ENCODE peak calls at places on chromosomes 11 and 22, in ten cellular contexts. C is nephron progenitor cell; M is endothelial cell; Q is K562; J is osteocyte; L is CD4-positive, alpha-beta T cell; S is ovary; F is AG09309; B is GM13976; G is dorsolateral prefrontal cortex. E is an unnamed sample.

GRCh38 chr11:115330693-115331482 is 173.3 kb downstream of the CADM1 start:
- DNase-seq in J (no peak), Q (no peak), M (no peak), F (no peak), G (no peak), L (no peak), S (no peak), B (no peak), C (no peak), E (no peak)

GRCh38 chr11:44894217-44894617 is 56.5 kb downstream of the TP53I11 start:
- DNase-seq in M (peak), F (no peak), G (peak), C (peak), L (peak), B (peak), J (peak), Q (peak), S (peak), E (peak)

GRCh38 chr11:128937480-128937879 is 5.2 kb downstream of the TP53AIP1 start:
- DNase-seq in Q (no peak), S (no peak), J (no peak), M (no peak), G (no peak), B (no peak), F (no peak), L (no peak), C (no peak), E (no peak)

GRCh38 chr11:96338910-96339703 is 3.9 kb downstream of the MAML2 start:
- DNase-seq in S (peak), Q (no peak), B (peak), M (no peak), G (peak), L (no peak), F (no peak), C (no peak), J (no peak), E (peak)

GRCh38 chr11:102476812-102477211 is 24.2 kb upstream of the TMEM123 start:
- DNase-seq in L (no peak), Q (peak), J (peak), M (peak), F (no peak), C (no peak), S (no peak), B (no peak), G (no peak), E (no peak)

GRCh38 chr11:72024073-72024749 is 25.5 kb downstream of the IL18BP start:
- DNase-seq in Q (no peak), S (no peak), C (no peak), M (no peak), F (no peak), G (no peak), J (no peak), L (no peak), B (no peak), E (no peak)

GRCh38 chr11:130201026-130201425 is 41.4 kb downstream of the ST14 start:
- DNase-seq in Q (no peak), B (no peak), L (no peak), C (no peak), F (no peak), J (no peak), S (no peak), M (no peak), G (no peak), E (no peak)

GRCh38 chr22:24423519-24424000 is 3.8 kb upstream of the ADORA2A start:
- DNase-seq in S (peak), J (peak), F (no peak), M (peak), B (peak), Q (peak), G (no peak), C (peak), L (peak), E (peak)

GRCh38 chr11:34308821-34309585 is 48.8 kb downstream of the ABTB2 start:
- DNase-seq in C (no peak), L (no peak), J (no peak), F (peak), S (no peak), B (no peak), G (no peak), Q (no peak), M (no peak), E (no peak)

GRCh38 chr11:132973686-132974085 is 558.6 kb downstream of the OPCML start:
- DNase-seq in F (no peak), Q (no peak), B (no peak), C (no peak), M (no peak), L (no peak), S (no peak), G (no peak), J (peak), E (no peak)

GRCh38 chr11:62088331-62088933 is 35.4 kb upstream of the INCENP start:
- DNase-seq in Q (no peak), G (no peak), C (no peak), S (no peak), J (no peak), B (no peak), F (no peak), L (no peak), M (no peak), E (no peak)

GRCh38 chr11:79174045-79175008 is 266.5 kb downstream of the TENM4 start:
- DNase-seq in B (no peak), C (no peak), G (no peak), S (peak), J (no peak), F (no peak), M (no peak), Q (no peak), L (no peak), E (no peak)

GRCh38 chr11:30447246-30447645 is 124.3 kb downstream of the ARL14EP start:
- DNase-seq in L (no peak), C (peak), M (no peak), F (no peak), Q (no peak), G (no peak), B (no peak), J (no peak), S (no peak), E (no peak)

GRCh38 chr22:28230682-28231081 is 311.6 kb upstream of the PITPNB start:
- DNase-seq in G (no peak), L (no peak), C (no peak), M (no peak), B (no peak), J (no peak), F (no peak), S (no peak), Q (no peak), E (no peak)

GRCh38 chr11:70272009-70272408 is 1.5 kb downstream of the PPFIA1 start:
- DNase-seq in Q (no peak), S (no peak), F (no peak), L (no peak), C (no peak), J (no peak), G (no peak), B (no peak), M (no peak), E (no peak)

GRCh38 chr11:70271635-70271953 is 1.1 kb downstream of the PPFIA1 start:
- DNase-seq in S (no peak), M (no peak), Q (no peak), C (no peak), L (no peak), J (no peak), G (no peak), B (no peak), F (no peak), E (no peak)

GRCh38 chr11:70268526-70268925 is 2.0 kb upstream of the PPFIA1 start:
- DNase-seq in L (no peak), C (no peak), B (no peak), M (no peak), G (no peak), S (no peak), J (no peak), Q (no peak), F (no peak), E (no peak)

GRCh38 chr11:70270104-70270876 is at the start of gene PPFIA1:
- DNase-seq in L (peak), C (peak), S (peak), B (peak), F (peak), M (peak), Q (peak), G (peak), J (peak), E (peak)

DNA sequence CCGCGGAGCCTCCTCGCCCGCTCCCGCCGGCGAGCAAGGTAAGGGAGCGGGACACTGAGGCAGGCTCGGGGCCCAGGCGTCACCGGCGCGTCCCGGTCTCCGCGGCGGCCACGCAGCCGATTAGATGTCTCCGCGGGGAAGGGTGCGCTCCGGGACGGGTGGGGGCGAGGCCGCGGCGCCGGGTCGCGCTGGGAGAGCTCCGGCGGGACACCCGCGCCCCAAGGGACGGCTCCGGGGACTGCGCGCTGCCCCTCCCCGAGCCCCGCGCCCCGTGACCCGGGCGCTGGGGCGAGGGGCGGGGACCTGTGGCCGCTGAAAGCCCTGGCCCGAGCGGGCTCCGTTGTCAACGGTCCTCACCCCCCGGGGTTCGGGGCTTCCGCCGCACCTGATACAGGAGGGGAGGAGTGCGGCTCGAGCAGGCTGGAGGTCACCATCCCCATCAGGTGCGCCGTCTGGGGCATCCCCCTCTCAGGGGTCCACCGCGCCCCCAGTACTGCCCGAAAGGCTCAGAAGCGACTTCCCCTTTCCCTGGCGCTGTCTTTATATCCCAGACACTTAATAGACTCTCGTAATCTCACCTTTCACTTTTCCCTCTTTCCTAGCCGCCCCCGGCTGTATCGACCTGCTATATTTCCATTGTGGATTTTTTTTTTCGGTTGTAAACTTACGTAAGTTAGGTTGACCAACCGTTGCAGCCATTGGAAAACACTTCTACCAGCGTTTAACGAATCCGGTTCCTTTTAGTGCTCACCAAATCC is 566 bp downstream of the PPFIA1 start:
- DNase-seq in S (peak), C (peak), L (peak), J (no peak), G (no peak), M (peak), B (peak), Q (peak), F (peak), E (peak)
- TF ChIP-seq CTCF in S (peak), C (no peak), L (no peak), J (peak), G (no peak), M (no peak), B (no peak), Q (no peak), F (no peak), E (no peak)

GRCh38 chr22:31036671-31037550 is 44.2 kb upstream of the SMTN start:
- DNase-seq in G (no peak), L (no peak), C (no peak), F (peak), B (no peak), M (no peak), Q (no peak), J (no peak), S (peak), E (no peak)
- TF ChIP-seq CTCF in G (no peak), L (no peak), C (no peak), F (peak), B (no peak), M (no peak), Q (no peak), J (no peak), S (no peak), E (no peak)

GRCh38 chr22:19705181-19705934 is 8.9 kb upstream of the SEPTIN5 start:
- DNase-seq in F (no peak), M (no peak), B (no peak), Q (peak), S (no peak), J (no peak), L (no peak), C (no peak), G (no peak), E (no peak)
- TF ChIP-seq CTCF in F (no peak), M (no peak), B (no peak), Q (peak), S (no peak), J (peak), L (no peak), C (peak), G (no peak), E (no peak)

GRCh38 chr11:122294041-122294440 is 178.0 kb upstream of the BLID start:
- DNase-seq in B (no peak), M (no peak), F (no peak), S (no peak), C (no peak), Q (no peak), J (no peak), L (no peak), G (no peak), E (no peak)

DNA sequence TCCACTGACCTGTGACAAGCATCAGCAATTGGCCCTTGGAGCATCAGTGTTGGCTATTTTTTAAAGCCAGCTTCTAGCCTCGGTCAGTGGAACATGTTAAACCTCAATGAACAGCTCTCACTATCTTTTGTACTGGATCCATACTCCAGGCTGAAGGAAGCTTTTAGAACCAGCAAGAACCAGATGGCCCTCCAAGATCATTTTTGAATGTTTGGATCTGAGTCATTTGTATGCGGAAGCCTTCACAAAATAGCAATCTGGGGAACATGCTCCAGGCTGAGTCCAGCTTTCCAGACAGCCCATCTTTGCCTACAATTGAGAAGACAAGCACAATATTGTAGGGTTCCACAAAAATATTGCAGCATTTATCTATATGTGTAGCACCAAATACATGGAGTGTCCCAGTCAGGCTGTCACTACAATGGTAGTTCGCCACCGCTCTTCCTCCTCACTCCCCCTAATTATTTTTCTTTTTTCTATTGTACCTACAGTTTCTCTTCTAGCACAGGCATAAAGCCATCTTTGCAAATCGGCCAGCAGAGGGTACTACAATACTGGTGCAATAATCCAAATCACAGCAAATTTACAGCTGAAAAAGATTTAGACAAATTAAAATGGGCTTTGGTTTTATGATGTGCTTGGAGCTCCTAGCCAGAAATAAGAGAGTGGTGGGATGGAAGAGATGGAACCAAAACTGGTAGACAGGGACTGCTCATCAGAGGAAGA is 177.4 kb upstream of the BLID start:
- DNase-seq in B (no peak), M (no peak), L (no peak), C (no peak), J (no peak), G (no peak), S (no peak), F (peak), Q (no peak), E (no peak)
- TF ChIP-seq CTCF in B (no peak), M (no peak), L (no peak), C (no peak), J (no peak), G (peak), S (no peak), F (peak), Q (no peak), E (no peak)

DNA sequence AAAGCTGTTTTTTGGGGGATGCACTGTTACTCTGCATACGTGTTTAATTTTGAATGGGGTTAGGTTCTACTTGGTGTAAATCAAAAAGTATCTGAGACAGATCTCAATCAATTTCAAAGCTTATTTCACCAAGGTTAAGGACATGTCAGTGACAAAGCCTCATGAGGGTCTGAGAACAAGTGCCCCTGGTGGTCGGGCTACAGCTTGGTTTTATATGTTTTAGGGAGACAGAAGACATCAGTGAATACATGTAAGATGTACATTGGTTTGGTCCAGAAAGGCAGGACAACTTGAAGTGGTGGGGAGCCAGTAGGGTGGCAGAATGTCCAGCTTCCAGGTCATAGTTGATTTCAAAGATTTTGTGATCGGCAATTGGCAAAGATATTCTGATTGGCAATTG is 262.9 kb downstream of the LUZP2 start:
- DNase-seq in L (no peak), Q (no peak), B (no peak), J (no peak), G (no peak), S (no peak), M (no peak), C (no peak), F (no peak), E (no peak)
- TF ChIP-seq CTCF in L (no peak), Q (no peak), B (no peak), J (no peak), G (no peak), S (no peak), M (no peak), C (no peak), F (no peak), E (no peak)

DNA sequence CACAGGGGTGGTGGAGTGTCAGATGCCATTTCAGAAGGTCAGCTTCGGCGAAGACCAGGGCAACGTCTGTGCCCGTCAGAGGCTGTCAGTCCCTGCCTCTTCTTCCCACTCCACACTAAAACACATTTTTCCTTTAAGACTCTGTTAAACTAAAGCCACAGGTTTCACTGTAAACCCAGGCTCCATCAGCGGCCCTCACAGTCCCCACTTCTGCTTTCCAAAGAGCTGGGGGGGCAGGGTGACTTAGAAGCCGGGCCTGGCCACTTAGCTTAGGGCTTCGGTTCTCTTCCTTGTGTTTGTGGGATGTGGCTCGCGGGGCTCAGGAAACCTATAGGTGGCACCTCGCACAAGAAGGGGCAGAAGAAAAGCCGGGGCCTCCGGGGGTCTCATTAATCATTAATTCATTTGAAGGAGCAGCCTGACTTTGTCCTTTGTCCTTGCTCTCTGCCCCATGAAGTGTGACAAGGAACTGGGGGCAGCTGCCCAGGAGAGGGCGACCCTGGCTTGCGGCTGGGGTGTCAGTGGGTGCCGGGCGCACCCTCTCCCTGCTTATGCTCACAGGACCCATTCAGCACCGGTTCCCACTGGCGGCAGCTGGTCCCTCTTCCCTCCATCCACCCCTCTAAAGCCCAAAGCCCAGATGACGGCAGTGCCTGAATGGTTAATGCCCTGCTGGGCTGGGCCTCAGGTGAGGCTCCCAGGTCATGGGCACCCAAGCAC is 4.1 kb downstream of the SLC25A45 start:
- DNase-seq in G (no peak), M (no peak), F (no peak), C (no peak), L (no peak), J (no peak), S (no peak), Q (no peak), B (no peak), E (no peak)
- TF ChIP-seq CTCF in G (no peak), M (no peak), F (no peak), C (no peak), L (no peak), J (no peak), S (no peak), Q (no peak), B (no peak), E (no peak)

DNA sequence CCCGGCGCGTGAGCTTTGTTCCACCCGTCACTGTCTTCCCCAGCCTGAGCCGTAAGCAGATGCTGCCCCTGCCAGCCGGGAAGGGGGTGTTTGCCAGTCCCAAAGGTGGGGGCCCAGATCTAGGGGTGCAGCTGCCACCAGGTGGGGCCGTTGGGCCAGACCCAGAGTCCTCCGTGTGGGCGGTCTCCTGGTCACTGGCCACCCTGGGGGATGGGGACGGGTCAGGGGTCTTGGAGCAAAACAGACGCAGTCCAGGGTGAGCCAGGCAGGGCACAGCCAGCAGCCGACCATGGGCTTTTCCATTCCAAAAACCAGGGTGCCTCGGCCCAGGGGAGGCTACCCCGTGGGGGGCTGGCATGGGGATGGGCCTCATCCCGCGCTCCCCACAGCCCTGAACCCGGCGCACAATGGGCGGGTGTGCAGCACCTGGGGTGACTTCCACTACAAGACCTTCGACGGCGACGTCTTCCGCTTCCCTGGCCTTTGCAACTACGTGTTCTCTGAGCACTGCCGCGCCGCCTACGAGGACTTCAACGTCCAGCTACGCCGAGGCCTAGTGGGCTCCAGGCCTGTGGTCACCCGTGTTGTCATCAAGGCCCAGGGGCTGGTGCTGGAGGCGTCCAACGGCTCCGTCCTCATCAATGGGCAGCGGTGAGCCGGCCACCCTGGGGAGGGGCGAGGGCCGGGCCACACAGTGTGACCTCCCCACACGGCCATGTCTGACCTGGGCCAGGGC is 3.5 kb downstream of the MUC5B start:
- DNase-seq in L (no peak), C (peak), F (no peak), J (peak), Q (no peak), G (no peak), B (no peak), M (no peak), S (no peak), E (no peak)
- TF ChIP-seq CTCF in L (no peak), C (no peak), F (no peak), J (no peak), Q (peak), G (no peak), B (no peak), M (no peak), S (no peak), E (no peak)

DNA sequence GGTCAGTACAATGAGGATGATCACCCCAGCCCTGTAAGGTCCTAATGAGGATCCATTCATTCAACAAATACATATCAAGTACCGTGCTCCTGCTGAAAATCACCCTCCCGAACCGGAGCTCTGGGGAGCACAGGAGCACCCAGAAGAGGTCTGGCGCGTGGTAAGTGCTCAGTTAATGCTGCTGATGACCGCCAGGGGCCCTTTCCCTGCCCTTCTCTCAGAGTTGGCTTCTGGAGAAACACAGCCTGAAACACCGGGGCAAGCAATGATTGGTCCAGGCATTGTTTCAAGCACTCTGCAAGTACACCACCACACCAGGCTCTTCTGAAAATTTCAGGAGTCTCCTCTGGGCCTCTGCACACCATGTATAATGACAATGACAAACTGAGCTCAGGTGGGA is 3.8 kb upstream of the CCDC86 start:
- DNase-seq in S (no peak), M (peak), Q (peak), J (no peak), B (no peak), L (no peak), C (no peak), F (no peak), G (no peak), E (no peak)
- TF ChIP-seq CTCF in S (no peak), M (peak), Q (peak), J (peak), B (no peak), L (no peak), C (no peak), F (peak), G (no peak), E (no peak)

GRCh38 chr11:13486926-13487660 is 8.7 kb downstream of the PTH start:
- DNase-seq in Q (peak), F (no peak), G (no peak), C (peak), L (peak), B (peak), M (peak), S (no peak), J (no peak), E (peak)
- TF ChIP-seq CTCF in Q (peak), F (peak), G (no peak), C (no peak), L (no peak), B (peak), M (no peak), S (no peak), J (peak), E (peak)

GRCh38 chr11:74257934-74258553 is 53.4 kb downstream of the P4HA3 start:
- DNase-seq in J (no peak), C (no peak), G (no peak), M (no peak), L (no peak), F (no peak), S (peak), Q (no peak), B (no peak), E (no peak)
- TF ChIP-seq CTCF in J (no peak), C (no peak), G (no peak), M (no peak), L (no peak), F (no peak), S (no peak), Q (no peak), B (no peak), E (no peak)

E was measured in natural killer cell.